ENCODE peak calls at places on chromosome 15, in six cellular contexts. J is Ammon's horn, S is NCI-H1092, T is SK-N-SH, U is fibroblast of the aortic adventitia, R is NCI-H460. A is an unnamed sample.

GRCh38 chr15:69497634-69498033 is 45.0 kb downstream of the RPLP1 start:
- DNase-seq in T (no peak), U (no peak), R (no peak), S (no peak), J (no peak), A (no peak)

GRCh38 chr15:71485094-71485693 is 325.2 kb upstream of the NR2E3 start:
- DNase-seq in R (no peak), S (no peak), U (no peak), J (no peak), T (peak; percentile 27), A (no peak)

GRCh38 chr15:90162956-90163355 is 38.2 kb upstream of the SEMA4B start:
- DNase-seq in T (no peak), S (no peak), U (no peak), R (no peak), J (no peak), A (no peak)

GRCh38 chr15:47505712-47506542 is 211.4 kb upstream of the SEMA6D start:
- DNase-seq in S (peak; percentile 40), R (no peak), U (peak; percentile 52), J (no peak), T (peak; percentile 25), A (no peak)

GRCh38 chr15:73930371-73930770 is 4.1 kb downstream of the LOXL1 start:
- DNase-seq in J (no peak), R (no peak), S (no peak), U (peak; percentile 93), T (no peak), A (no peak)

GRCh38 chr15:59622289-59622688 is 10.7 kb downstream of the GCNT3 start:
- DNase-seq in J (no peak), T (peak; percentile 54), R (peak; percentile 71), U (peak; percentile 56), S (no peak), A (peak; percentile 57)

GRCh38 chr15:100738614-100739013 is 136.2 kb downstream of the ASB7 start:
- DNase-seq in R (no peak), S (no peak), T (no peak), J (no peak), U (no peak), A (no peak)

GRCh38 chr15:90030376-90030775 is 29.3 kb downstream of the ZNF710 start:
- DNase-seq in T (no peak), J (no peak), S (no peak), U (no peak), R (no peak), A (peak; percentile 32)

GRCh38 chr15:40282870-40283614 is at the start of gene ANKRD63:
- DNase-seq in R (no peak), S (no peak), T (peak; percentile 81), U (no peak), J (no peak), A (peak; percentile 80)

GRCh38 chr15:64523240-64523639 is 62.9 kb downstream of the ZNF609 start:
- DNase-seq in U (no peak), T (no peak), J (no peak), S (no peak), R (no peak), A (no peak)

GRCh38 chr15:42012937-42013482 is 7.8 kb downstream of the PLA2G4E start:
- DNase-seq in R (no peak), J (no peak), S (no peak), U (no peak), T (no peak), A (no peak)

GRCh38 chr15:84666373-84666772 is 8.4 kb upstream of the NMB start:
- DNase-seq in U (peak; percentile 22), T (no peak), J (no peak), S (no peak), R (no peak), A (no peak)

GRCh38 chr15:42707873-42708544 is 28.9 kb downstream of the CDAN1 start:
- DNase-seq in J (no peak), T (no peak), S (no peak), R (no peak), U (no peak), A (no peak)

GRCh38 chr15:44812029-44812517 is 75.7 kb downstream of the TRIM69 start:
- DNase-seq in J (no peak), S (peak; percentile 90), U (no peak), R (no peak), T (no peak), A (no peak)

GRCh38 chr15:23416349-23417276 is 30.4 kb downstream of the GOLGA6L2 start:
- DNase-seq in R (no peak), J (no peak), T (peak; percentile 53), S (no peak), U (no peak), A (no peak)

GRCh38 chr15:65298731-65299130 is 2.9 kb downstream of the RNU5A-1 start:
- DNase-seq in U (no peak), J (no peak), T (no peak), S (no peak), R (no peak), A (no peak)

GRCh38 chr15:48855501-48856440 is 22.2 kb upstream of the EID1 start:
- DNase-seq in J (peak; percentile 26), U (peak; percentile 95), R (no peak), S (no peak), T (no peak), A (no peak)

GRCh38 chr15:37101634-37102314 is 1.4 kb upstream of the MEIS2 start:
- DNase-seq in S (no peak), T (peak; percentile 78), R (peak; percentile 60), U (peak; percentile 90), J (peak; percentile 74), A (peak; percentile 70)

GRCh38 chr15:74603789-74604705 is 11.6 kb upstream of the CLK3 start:
- DNase-seq in T (no peak), J (no peak), U (no peak), R (no peak), S (no peak), A (no peak)